ENCODE peak calls at places on chromosome X, in four cellular contexts. One of them, this sample, is unnamed.

GRCh38 chrX:110407910-110408545 is 49.4 kb downstream of the RTL9 start:
- DNase-seq in ovary: peak
- DNase-seq in breast epithelium: peak
- DNase-seq in suprapubic skin: no peak
- DNase-seq in this sample: no peak

GRCh38 chrX:41148553-41148952 is 63.3 kb downstream of the USP9X start:
- DNase-seq in breast epithelium: no peak
- DNase-seq in ovary: no peak
- DNase-seq in suprapubic skin: no peak
- DNase-seq in this sample: no peak

GRCh38 chrX:11786862-11787261 is 28.8 kb downstream of the MSL3 start:
- DNase-seq in ovary: no peak
- DNase-seq in suprapubic skin: no peak
- DNase-seq in breast epithelium: no peak
- DNase-seq in this sample: no peak

GRCh38 chrX:111100191-111100590 is 4.2 kb downstream of the PAK3 start:
- DNase-seq in breast epithelium: no peak
- DNase-seq in ovary: no peak
- DNase-seq in suprapubic skin: no peak
- DNase-seq in this sample: no peak

GRCh38 chrX:54494166-54494969 is 1.7 kb downstream of the FGD1 start:
- DNase-seq in ovary: no peak
- DNase-seq in suprapubic skin: no peak
- DNase-seq in breast epithelium: no peak
- DNase-seq in this sample: no peak

GRCh38 chrX:120653000-120653399 is 23.1 kb upstream of the C1GALT1C1 start:
- DNase-seq in suprapubic skin: no peak
- DNase-seq in ovary: no peak
- DNase-seq in breast epithelium: no peak
- DNase-seq in this sample: no peak

GRCh38 chrX:34848281-34848680 is 94.3 kb upstream of the FAM47B start:
- DNase-seq in breast epithelium: no peak
- DNase-seq in ovary: no peak
- DNase-seq in suprapubic skin: no peak
- DNase-seq in this sample: no peak

GRCh38 chrX:129235903-129236302 is 287.4 kb downstream of the SMARCA1 start:
- DNase-seq in breast epithelium: no peak
- DNase-seq in suprapubic skin: no peak
- DNase-seq in ovary: no peak
- DNase-seq in this sample: no peak

GRCh38 chrX:121307441-121307840 is 260.0 kb downstream of the GLUD2 start:
- DNase-seq in breast epithelium: no peak
- DNase-seq in ovary: no peak
- DNase-seq in suprapubic skin: no peak
- DNase-seq in this sample: no peak

GRCh38 chrX:13093489-13094140 is 49.2 kb upstream of the FAM9C start:
- DNase-seq in ovary: no peak
- DNase-seq in suprapubic skin: no peak
- DNase-seq in breast epithelium: no peak
- DNase-seq in this sample: no peak

GRCh38 chrX:11647048-11647650 is 18.6 kb downstream of the ARHGAP6 start:
- DNase-seq in suprapubic skin: no peak
- DNase-seq in breast epithelium: no peak
- DNase-seq in ovary: no peak
- DNase-seq in this sample: no peak

GRCh38 chrX:18360867-18361266 is 6.4 kb upstream of the SCML2 start:
- DNase-seq in suprapubic skin: no peak
- DNase-seq in breast epithelium: no peak
- DNase-seq in ovary: no peak
- DNase-seq in this sample: no peak

GRCh38 chrX:129176710-129177109 is 346.6 kb downstream of the SMARCA1 start:
- DNase-seq in suprapubic skin: no peak
- DNase-seq in ovary: no peak
- DNase-seq in breast epithelium: no peak
- DNase-seq in this sample: no peak

GRCh38 chrX:38183577-38183976 is 37.1 kb downstream of the SRPX start:
- DNase-seq in breast epithelium: no peak
- DNase-seq in suprapubic skin: no peak
- DNase-seq in ovary: no peak
- DNase-seq in this sample: no peak

GRCh38 chrX:115889121-115889890 is 281.2 kb upstream of the AGTR2 start:
- DNase-seq in breast epithelium: peak
- DNase-seq in suprapubic skin: peak
- DNase-seq in ovary: no peak
- DNase-seq in this sample: no peak

GRCh38 chrX:110204986-110205385 is 112.9 kb downstream of the AMMECR1 start:
- DNase-seq in ovary: no peak
- DNase-seq in breast epithelium: no peak
- DNase-seq in suprapubic skin: no peak
- DNase-seq in this sample: no peak

GRCh38 chrX:69020316-69020715 is 144.9 kb downstream of the PJA1 start:
- DNase-seq in ovary: no peak
- DNase-seq in breast epithelium: no peak
- DNase-seq in suprapubic skin: no peak
- DNase-seq in this sample: no peak

GRCh38 chrX:1086444-1087409 is 125.7 kb downstream of the CRLF2 start:
- DNase-seq in suprapubic skin: no peak
- DNase-seq in breast epithelium: no peak
- DNase-seq in ovary: no peak
- DNase-seq in this sample: no peak
- H3K27ac ChIP-seq in suprapubic skin: no peak
- H3K27ac ChIP-seq in breast epithelium: no peak
- H3K27ac ChIP-seq in ovary: no peak
- H3K27ac ChIP-seq in this sample: no peak

DNA sequence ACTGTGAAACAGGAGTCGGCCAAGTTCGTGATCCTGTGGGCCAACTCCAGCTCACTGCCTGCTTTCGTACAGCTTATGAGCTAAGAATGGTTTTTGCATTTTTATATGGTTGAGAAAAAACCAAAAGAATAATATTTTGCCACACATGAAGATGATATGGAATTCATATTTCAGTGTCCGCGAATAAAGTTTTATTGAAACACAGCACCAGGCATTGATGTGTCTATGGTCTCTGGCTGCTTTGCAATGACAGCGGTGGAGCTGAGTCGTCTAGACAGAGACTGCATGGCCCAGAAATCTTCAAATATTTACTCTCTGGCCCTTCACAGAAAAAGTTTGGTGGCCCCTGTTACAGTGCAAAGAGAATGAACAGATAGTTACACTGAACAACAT is 20.2 kb downstream of the CLCN4 start:
- DNase-seq in suprapubic skin: no peak
- DNase-seq in ovary: no peak
- DNase-seq in breast epithelium: no peak
- DNase-seq in this sample: no peak
- H3K4me3 ChIP-seq in suprapubic skin: no peak
- H3K4me3 ChIP-seq in ovary: no peak
- H3K4me3 ChIP-seq in breast epithelium: no peak
- H3K4me3 ChIP-seq in this sample: no peak

DNA sequence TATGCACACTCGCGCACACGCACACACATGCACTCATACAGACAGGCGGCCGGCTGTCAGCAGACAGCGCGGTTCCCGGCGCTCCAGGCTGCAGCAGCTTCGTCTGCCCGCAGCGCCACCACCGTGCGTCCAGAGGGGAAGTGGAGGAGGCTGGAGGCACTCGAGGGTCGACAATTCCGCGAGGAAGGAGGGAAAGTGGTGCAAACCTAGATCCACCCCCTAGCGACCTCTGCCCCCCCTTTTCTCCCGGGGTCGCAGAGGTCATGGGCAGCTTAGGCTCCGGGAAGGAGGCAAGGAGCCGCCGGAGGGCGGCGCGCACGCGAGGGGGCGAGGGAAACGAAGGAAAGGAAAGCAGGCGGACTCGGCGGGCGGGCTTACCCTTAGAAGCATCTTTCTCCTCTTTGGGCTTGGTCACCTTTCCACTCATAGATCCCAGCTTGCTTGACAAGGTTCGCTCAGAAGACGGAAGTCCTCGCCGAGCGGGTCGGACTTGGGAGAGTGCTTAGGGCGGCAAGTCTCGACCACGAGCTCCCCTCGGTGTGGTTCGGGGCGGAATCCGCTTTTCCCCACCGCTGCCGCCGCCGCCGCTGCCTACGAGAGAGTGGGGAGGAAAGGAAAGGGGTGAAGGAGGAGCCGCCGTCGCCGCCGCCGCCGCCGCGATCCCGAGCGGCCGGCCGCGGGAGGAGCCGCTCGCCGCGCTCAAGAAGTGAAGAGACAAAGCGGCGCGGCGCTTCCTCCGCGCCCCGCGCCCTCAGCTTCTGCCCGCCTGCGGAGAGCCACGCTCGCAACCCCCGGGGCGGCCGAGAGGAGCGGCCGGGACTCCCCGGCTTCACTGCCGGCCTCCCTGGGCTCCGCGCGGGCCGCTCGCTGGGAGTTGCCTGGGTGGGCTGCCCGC is 326.6 kb upstream of the F9 start:
- DNase-seq in breast epithelium: no peak
- DNase-seq in suprapubic skin: no peak
- DNase-seq in ovary: peak
- DNase-seq in this sample: no peak
- TF ChIP-seq POLR2A in breast epithelium: no peak
- TF ChIP-seq POLR2A in suprapubic skin: no peak
- TF ChIP-seq POLR2A in ovary: no peak
- TF ChIP-seq POLR2A in this sample: no peak

GRCh38 chrX:118729043-118729652 is 1.7 kb downstream of the IL13RA1 start:
- DNase-seq in suprapubic skin: no peak
- DNase-seq in breast epithelium: no peak
- DNase-seq in ovary: no peak
- DNase-seq in this sample: no peak

GRCh38 chrX:118727686-118728339 is 407 bp downstream of the IL13RA1 start:
- DNase-seq in suprapubic skin: no peak
- DNase-seq in breast epithelium: no peak
- DNase-seq in ovary: peak
- DNase-seq in this sample: peak

GRCh38 chrX:118726887-118727685 is at the start of gene IL13RA1:
- DNase-seq in breast epithelium: peak
- DNase-seq in ovary: peak
- DNase-seq in suprapubic skin: peak
- DNase-seq in this sample: peak

GRCh38 chrX:118734909-118735308 is 7.5 kb downstream of the IL13RA1 start:
- DNase-seq in suprapubic skin: no peak
- DNase-seq in breast epithelium: no peak
- DNase-seq in ovary: no peak
- DNase-seq in this sample: no peak

GRCh38 chrX:118730500-118731247 is 3.3 kb downstream of the IL13RA1 start:
- DNase-seq in ovary: no peak
- DNase-seq in suprapubic skin: no peak
- DNase-seq in breast epithelium: no peak
- DNase-seq in this sample: no peak
- H3K27ac ChIP-seq in ovary: no peak
- H3K27ac ChIP-seq in suprapubic skin: peak
- H3K27ac ChIP-seq in breast epithelium: peak
- H3K27ac ChIP-seq in this sample: no peak

GRCh38 chrX:4706961-4707360 is 993.5 kb upstream of the PRKX start:
- DNase-seq in breast epithelium: no peak
- DNase-seq in suprapubic skin: no peak
- DNase-seq in ovary: no peak
- DNase-seq in this sample: no peak
- H3K4me3 ChIP-seq in breast epithelium: no peak
- H3K4me3 ChIP-seq in suprapubic skin: no peak
- H3K4me3 ChIP-seq in ovary: no peak
- H3K4me3 ChIP-seq in this sample: no peak

GRCh38 chrX:70176938-70177533 is at the start of gene DGAT2L6:
- DNase-seq in suprapubic skin: no peak
- DNase-seq in breast epithelium: no peak
- DNase-seq in ovary: no peak
- DNase-seq in this sample: no peak
- TF ChIP-seq POLR2A in suprapubic skin: no peak
- TF ChIP-seq POLR2A in breast epithelium: no peak
- TF ChIP-seq POLR2A in ovary: no peak
- TF ChIP-seq POLR2A in this sample: no peak

This sample was measured in uterus.